ENCODE peak calls at places on chromosomes 16 and 17, in eight cellular contexts. W is psoas muscle; Q is mesendoderm; O is CD8-positive, alpha-beta T cell; U is uterus; M is pancreas; F is endothelial cell of umbilical vein; K is A549. N is an unnamed sample. For H3K4me1, the result is how much of the 10 kb centered on the place peaks cover.

GRCh38 chr17:30567231-30568116 is 90.3 kb downstream of the GOSR1 start:
- DNase-seq in W (no peak), Q (no peak), O (no peak), U (no peak), M (no peak), F (no peak), K (no peak), N (no peak)

GRCh38 chr17:49887744-49888360 is 40.0 kb upstream of the TAC4 start:
- DNase-seq in W (no peak), Q (no peak), O (no peak), U (no peak), M (peak), F (no peak), K (no peak), N (no peak)

GRCh38 chr16:64880994-64881393 is 240.9 kb downstream of the CDH11 start:
- DNase-seq in W (no peak), Q (no peak), O (no peak), U (no peak), M (no peak), F (no peak), K (no peak), N (no peak)

GRCh38 chr17:34015253-34015652 is 239.8 kb upstream of the CCL2 start:
- DNase-seq in W (no peak), Q (peak), O (no peak), U (no peak), M (no peak), F (no peak), K (no peak), N (no peak)

GRCh38 chr17:4513113-4514032 is 14.7 kb downstream of the SPNS2 start:
- DNase-seq in W (no peak), Q (no peak), O (no peak), U (no peak), M (peak), F (no peak), K (no peak), N (no peak)

GRCh38 chr16:31082368-31083045 is 6.2 kb downstream of the PRSS53 start:
- DNase-seq in W (no peak), Q (no peak), O (no peak), U (no peak), M (no peak), F (no peak), K (no peak), N (no peak)

GRCh38 chr17:45077643-45078042 is 16.5 kb downstream of the NMT1 start:
- DNase-seq in W (no peak), Q (no peak), O (no peak), U (no peak), M (no peak), F (no peak), K (no peak), N (no peak)

GRCh38 chr16:50708373-50709060 is 15.1 kb downstream of the NOD2 start:
- DNase-seq in W (no peak), Q (no peak), O (no peak), U (no peak), M (no peak), F (no peak), K (no peak), N (no peak)

GRCh38 chr17:65270499-65270898 is 133.3 kb downstream of the RGS9 start:
- DNase-seq in W (no peak), Q (no peak), O (no peak), U (no peak), M (no peak), F (no peak), K (no peak), N (no peak)

GRCh38 chr16:79001156-79001997 is 599.2 kb downstream of the MAF start:
- DNase-seq in W (no peak), Q (peak), O (no peak), U (no peak), M (no peak), F (no peak), K (no peak), N (no peak)

GRCh38 chr17:34979153-34979552 is 1.2 kb upstream of the LIG3 start:
- DNase-seq in W (no peak), Q (no peak), O (no peak), U (no peak), M (no peak), F (no peak), K (no peak), N (no peak)

GRCh38 chr17:3976675-3977171 is 12.5 kb upstream of the ATP2A3 start:
- DNase-seq in W (peak), Q (no peak), O (no peak), U (peak), M (peak), F (no peak), K (no peak), N (no peak)

GRCh38 chr17:44170499-44171201 is at the start of gene ASB16:
- DNase-seq in W (peak), Q (peak), O (no peak), U (peak), M (peak), F (no peak), K (no peak), N (no peak)

GRCh38 chr17:48003686-48004120 is 32.8 kb downstream of the CDK5RAP3 start:
- DNase-seq in W (no peak), Q (peak), O (no peak), U (no peak), M (no peak), F (no peak), K (no peak), N (no peak)

GRCh38 chr16:71467810-71468209 is 5.8 kb upstream of the ZNF23 start:
- DNase-seq in W (no peak), Q (peak), O (peak), U (no peak), M (no peak), F (peak), K (no peak), N (no peak)

GRCh38 chr17:9360610-9361571 is 214.7 kb downstream of the STX8 start:
- DNase-seq in W (peak), Q (peak), O (no peak), U (no peak), M (no peak), F (no peak), K (peak), N (no peak)

GRCh38 chr16:57999366-57999970 is 1.0 kb downstream of the ZNF319 start:
- DNase-seq in W (no peak), Q (peak), O (no peak), U (no peak), M (no peak), F (peak), K (peak), N (no peak)

GRCh38 chr16:48330847-48331204 is 54.4 kb downstream of the SIAH1 start:
- DNase-seq in W (no peak), Q (no peak), O (no peak), U (no peak), M (no peak), F (no peak), K (no peak), N (no peak)

GRCh38 chr17:41785876-41786226 is 660 bp downstream of the JUP start:
- DNase-seq in W (no peak), Q (peak), O (no peak), U (peak), M (peak), F (peak), K (peak), N (no peak)

GRCh38 chr16:85696761-85697160 is 8.0 kb upstream of the GINS2 start:
- DNase-seq in W (no peak), Q (no peak), O (no peak), U (no peak), M (no peak), F (no peak), K (no peak), N (no peak)

GRCh38 chr17:7854078-7854777 is 638 bp upstream of the TMEM88 start:
- DNase-seq in W (no peak), Q (no peak), O (no peak), U (no peak), M (peak), F (no peak), K (no peak), N (peak)

GRCh38 chr17:31672161-31672819 is 186.8 kb downstream of the COPRS start:
- DNase-seq in W (no peak), Q (no peak), O (no peak), U (no peak), M (no peak), F (no peak), K (no peak), N (no peak)

GRCh38 chr17:12137859-12138258 is 117.2 kb downstream of the MAP2K4 start:
- DNase-seq in W (no peak), Q (no peak), O (no peak), U (no peak), M (no peak), F (no peak), K (no peak), N (no peak)

GRCh38 chr16:50550035-50550434 is 1.8 kb downstream of the NKD1 start:
- DNase-seq in W (no peak), Q (no peak), O (no peak), U (peak), M (no peak), F (no peak), K (no peak), N (no peak)

DNA sequence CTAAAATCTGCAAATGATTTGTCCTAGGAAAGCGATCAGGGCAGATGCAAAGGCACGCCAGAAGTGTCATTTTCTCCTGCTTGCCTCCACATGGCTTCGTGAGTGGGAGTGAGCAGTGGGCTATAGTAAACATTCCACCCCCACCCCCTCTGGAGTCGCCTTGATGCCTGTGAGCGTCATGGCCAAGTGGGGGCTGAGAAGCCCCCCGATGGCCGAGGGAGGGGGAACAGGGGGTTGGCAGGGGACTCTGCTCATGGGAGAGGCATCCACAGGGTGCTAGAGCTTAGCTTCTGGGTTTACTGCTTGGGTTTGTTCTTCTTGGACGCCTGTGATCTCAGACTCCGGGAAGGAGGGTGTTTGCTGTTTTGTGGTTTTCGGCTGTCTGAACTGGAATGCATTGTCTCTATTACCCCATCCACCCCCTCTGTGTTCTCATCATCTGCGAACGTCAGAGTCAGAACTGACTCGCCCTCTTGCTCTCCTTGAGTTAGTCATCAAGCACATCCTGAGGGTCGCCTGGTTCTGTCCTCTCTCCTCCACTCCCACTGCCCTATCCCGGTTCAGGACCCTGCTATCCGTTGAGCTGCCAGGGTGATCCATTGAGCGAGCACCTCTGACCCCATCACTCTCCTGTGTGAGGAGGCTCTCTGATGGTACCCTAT is 15.4 kb downstream of the TNS4 start:
- DNase-seq in W (peak), Q (peak), O (no peak), U (peak), M (no peak), F (no peak), K (peak), N (peak)
- H3K4me1 ChIP-seq in W (under half), Q (under half), O (under half), U (under half), M (under half), F (under half), K (half or more), N (half or more)

GRCh38 chr17:38877130-38877851 is 7.4 kb downstream of the LASP1 start:
- DNase-seq in W (no peak), Q (peak), O (no peak), U (no peak), M (peak), F (no peak), K (no peak), N (no peak)
- H3K4me1 ChIP-seq in W (half or more), Q (under half), O (half or more), U (under half), M (under half), F (under half), K (half or more), N (half or more)

GRCh38 chr17:78127240-78127887 is 1.2 kb downstream of the TMC6 start:
- DNase-seq in W (peak), Q (peak), O (no peak), U (no peak), M (peak), F (no peak), K (no peak), N (no peak)
- H3K4me1 ChIP-seq in W (under half), Q (under half), O (half or more), U (under half), M (under half), F (under half), K (under half), N (half or more)

GRCh38 chr16:30065112-30065942 is at the start of gene ALDOA:
- DNase-seq in W (peak), Q (peak), O (peak), U (peak), M (peak), F (peak), K (peak), N (peak)
- H3K4me1 ChIP-seq in W (half or more), Q (under half), O (under half), U (under half), M (under half), F (under half), K (under half), N (half or more)

GRCh38 chr16:26394409-26394808 is 672.3 kb upstream of the C16orf82 start:
- DNase-seq in W (no peak), Q (no peak), O (no peak), U (no peak), M (no peak), F (no peak), K (no peak), N (no peak)

GRCh38 chr16:26391833-26392232 is 674.9 kb upstream of the C16orf82 start:
- DNase-seq in W (no peak), Q (peak), O (no peak), U (no peak), M (no peak), F (no peak), K (no peak), N (no peak)

GRCh38 chr16:26396511-26397235 is 670.1 kb upstream of the C16orf82 start:
- DNase-seq in W (no peak), Q (peak), O (no peak), U (no peak), M (no peak), F (no peak), K (no peak), N (no peak)

GRCh38 chr16:26395700-26396099 is 671.0 kb upstream of the C16orf82 start:
- DNase-seq in W (no peak), Q (no peak), O (no peak), U (no peak), M (no peak), F (no peak), K (no peak), N (no peak)
- H3K4me1 ChIP-seq in W (under half), Q (under half), O (under half), U (under half), M (under half), F (under half), K (under half), N (under half)

GRCh38 chr17:57342141-57342540 is 85.8 kb downstream of the MSI2 start:
- DNase-seq in W (no peak), Q (no peak), O (no peak), U (no peak), M (no peak), F (no peak), K (no peak), N (no peak)
- H3K4me1 ChIP-seq in W (under half), Q (under half), O (under half), U (under half), M (under half), F (under half), K (under half), N (under half)

GRCh38 chr17:73021771-73022170 is 70.7 kb downstream of the SLC39A11 start:
- DNase-seq in W (no peak), Q (no peak), O (no peak), U (no peak), M (no peak), F (no peak), K (no peak), N (no peak)
- H3K4me1 ChIP-seq in W (under half), Q (under half), O (under half), U (under half), M (under half), F (under half), K (under half), N (under half)

GRCh38 chr17:36837616-36838272 is 99.5 kb upstream of the LHX1 start:
- DNase-seq in W (no peak), Q (peak), O (no peak), U (no peak), M (no peak), F (no peak), K (no peak), N (no peak)

GRCh38 chr17:36837193-36837592 is 100.1 kb upstream of the LHX1 start:
- DNase-seq in W (no peak), Q (no peak), O (no peak), U (no peak), M (no peak), F (no peak), K (no peak), N (no peak)

GRCh38 chr17:36842231-36842630 is 95.0 kb upstream of the LHX1 start:
- DNase-seq in W (no peak), Q (no peak), O (no peak), U (no peak), M (no peak), F (no peak), K (no peak), N (no peak)

GRCh38 chr17:36840796-36841195 is 96.5 kb upstream of the LHX1 start:
- DNase-seq in W (no peak), Q (no peak), O (no peak), U (no peak), M (no peak), F (no peak), K (no peak), N (no peak)

GRCh38 chr17:36839256-36839655 is 98.0 kb upstream of the LHX1 start:
- DNase-seq in W (no peak), Q (no peak), O (no peak), U (no peak), M (no peak), F (no peak), K (no peak), N (no peak)
- H3K4me1 ChIP-seq in W (under half), Q (under half), O (under half), U (under half), M (under half), F (under half), K (under half), N (under half)

GRCh38 chr17:16287563-16288027 is 65.7 kb downstream of the CENPV start:
- DNase-seq in W (no peak), Q (no peak), O (no peak), U (peak), M (no peak), F (peak), K (peak), N (no peak)

GRCh38 chr17:16283705-16284104 is 66.7 kb downstream of the PIGL start:
- DNase-seq in W (no peak), Q (no peak), O (no peak), U (no peak), M (no peak), F (peak), K (peak), N (no peak)

GRCh38 chr17:16286009-16286946 is 67.0 kb downstream of the CENPV start:
- DNase-seq in W (peak), Q (peak), O (peak), U (peak), M (peak), F (peak), K (peak), N (peak)

GRCh38 chr17:16286947-16287562 is 66.2 kb downstream of the CENPV start:
- DNase-seq in W (peak), Q (no peak), O (no peak), U (peak), M (no peak), F (no peak), K (peak), N (no peak)

GRCh38 chr17:16285646-16286008 is 67.6 kb downstream of the CENPV start:
- DNase-seq in W (no peak), Q (no peak), O (no peak), U (no peak), M (no peak), F (no peak), K (no peak), N (no peak)
- H3K4me1 ChIP-seq in W (under half), Q (under half), O (under half), U (under half), M (under half), F (half or more), K (half or more), N (under half)

N was measured in vagina.